ENCODE peak calls at places on chromosomes 7 and 10, in eight cellular contexts. K, Y, X, G, Z, Q, J and H are unnamed samples.

GRCh38 chr7:90661290-90662151 is 65.4 kb downstream of the CDK14 start:
- DNase-seq in X (no peak), Q (no peak), G (no peak), K (no peak), Y (no peak), Z (no peak), J (no peak), H (no peak)

GRCh38 chr7:111933614-111934013 is 272.6 kb downstream of the DOCK4 start:
- DNase-seq in G (no peak), Z (no peak), Q (no peak), Y (no peak), K (no peak), X (no peak), J (no peak), H (no peak)

GRCh38 chr10:106566871-106567270 is 597.6 kb downstream of the SORCS1 start:
- DNase-seq in G (peak), Y (no peak), K (peak), Z (no peak), J (no peak), Q (no peak), X (no peak), H (no peak)

GRCh38 chr10:100747826-100748231 is 2.4 kb downstream of the PAX2 start:
- DNase-seq in X (no peak), Q (no peak), Y (no peak), Z (no peak), K (no peak), J (no peak), G (no peak), H (no peak)

GRCh38 chr10:97713351-97713827 is at the start of gene MARVELD1:
- DNase-seq in Z (peak), K (peak), Q (peak), J (no peak), G (peak), X (peak), Y (peak), H (peak)

GRCh38 chr10:104993085-104993484 is 352.0 kb downstream of the SORCS3 start:
- DNase-seq in G (no peak), X (no peak), Y (no peak), K (no peak), J (no peak), Q (no peak), Z (no peak), H (no peak)

GRCh38 chr10:119305860-119306513 is 98.6 kb downstream of the GRK5 start:
- DNase-seq in X (peak), Y (peak), G (no peak), J (peak), K (no peak), Q (no peak), Z (peak), H (peak)

GRCh38 chr7:74375726-74376220 is 77.9 kb upstream of the GTF2IRD1 start:
- DNase-seq in J (no peak), K (no peak), X (no peak), Q (no peak), Y (no peak), G (no peak), Z (no peak), H (no peak)

GRCh38 chr10:77796311-77796915 is 130.1 kb downstream of the DLG5 start:
- DNase-seq in Z (no peak), Q (no peak), Y (no peak), K (no peak), J (no peak), G (no peak), X (no peak), H (no peak)

GRCh38 chr10:109773818-109774440 is 149.4 kb downstream of the XPNPEP1 start:
- DNase-seq in Q (no peak), Z (no peak), X (no peak), G (no peak), K (no peak), J (no peak), Y (peak), H (no peak)

GRCh38 chr10:116783011-116783655 is 40.8 kb upstream of the HSPA12A start:
- DNase-seq in J (no peak), Z (no peak), K (no peak), Y (no peak), X (no peak), G (no peak), Q (no peak), H (no peak)

GRCh38 chr10:71496927-71497801 is 100.4 kb downstream of the CDH23 start:
- DNase-seq in X (no peak), G (no peak), Q (no peak), Y (no peak), K (no peak), Z (no peak), J (no peak), H (no peak)

GRCh38 chr7:148697256-148697841 is 1.4 kb upstream of the CUL1 start:
- DNase-seq in G (peak), X (no peak), Z (peak), Y (no peak), Q (peak), J (no peak), K (peak), H (peak)

DNA sequence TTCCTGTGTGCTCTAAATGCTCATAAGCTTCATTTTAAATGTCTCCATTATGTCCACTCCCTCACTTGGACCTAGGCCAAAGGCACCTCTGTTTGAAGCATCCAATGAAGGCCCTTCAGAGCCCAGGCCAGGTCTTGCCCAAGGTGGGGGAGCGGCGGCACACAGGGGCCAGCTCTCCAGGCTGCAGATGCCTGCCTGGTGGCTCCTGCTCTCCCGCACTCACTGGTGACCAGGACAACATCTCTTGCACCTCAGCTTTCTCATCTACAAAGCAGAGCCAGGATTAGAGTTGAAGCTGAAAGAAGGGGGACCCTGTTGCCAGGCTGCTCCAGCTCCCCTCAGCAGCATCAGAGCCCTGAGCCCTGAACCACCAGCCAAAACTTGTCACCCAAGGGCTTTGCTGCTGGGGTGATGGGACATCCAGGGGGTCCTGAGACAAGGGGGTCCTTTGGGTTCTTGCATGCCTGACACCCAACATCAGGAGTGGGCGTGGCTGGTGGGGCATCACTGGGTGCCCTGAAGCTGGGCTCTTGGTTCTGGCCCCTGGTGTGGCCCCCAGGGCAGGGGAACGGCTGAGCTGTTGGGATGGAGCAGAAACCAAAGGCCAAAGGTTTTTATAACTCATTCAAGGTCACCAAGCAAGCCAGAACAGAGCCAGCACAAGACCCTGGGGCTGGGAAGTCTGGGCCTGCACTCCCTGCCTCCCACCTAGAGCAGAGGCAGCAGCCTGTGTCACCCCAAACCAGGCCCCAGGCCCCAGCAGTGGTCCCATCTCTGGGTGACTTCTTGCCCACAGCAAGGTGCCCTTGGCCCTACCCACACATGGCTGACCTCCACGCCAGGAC is 1.2 kb downstream of the NACAD start:
- DNase-seq in Q (no peak), Z (no peak), G (no peak), K (no peak), J (no peak), X (no peak), Y (no peak), H (no peak)
- H3K4me3 ChIP-seq in Q (no peak), Z (no peak), G (no peak), K (no peak), J (no peak), X (no peak), Y (no peak), H (no peak)

DNA sequence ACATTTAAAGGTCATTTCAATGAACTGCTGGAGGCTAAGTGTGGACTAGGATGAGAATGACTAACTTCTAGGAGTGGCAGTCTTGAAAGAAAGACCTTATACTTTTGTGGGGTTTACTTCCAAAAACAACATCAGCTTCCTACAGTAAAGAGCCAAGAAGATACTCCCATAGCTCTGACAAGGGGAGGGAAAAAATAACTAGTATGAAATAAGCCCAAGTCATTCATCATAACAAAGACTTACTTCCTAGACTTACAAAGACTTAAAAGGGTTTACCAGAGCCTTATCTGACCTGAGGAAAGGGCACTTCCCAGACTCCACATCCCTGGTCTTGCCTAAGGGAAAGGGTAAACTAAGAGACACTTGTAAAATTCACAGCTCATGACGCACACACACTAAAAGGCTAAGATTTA is 31.7 kb downstream of the ARHGAP12 start:
- DNase-seq in Y (peak), G (no peak), J (no peak), Z (no peak), K (no peak), X (no peak), Q (no peak), H (no peak)
- TF ChIP-seq POLR2A in Y (no peak), G (no peak), J (no peak), Z (no peak), K (no peak), X (no peak), Q (no peak), H (no peak)

GRCh38 chr7:67398916-67399315 is 402.3 kb downstream of the TYW1 start:
- DNase-seq in Z (no peak), G (no peak), J (no peak), Q (no peak), Y (no peak), X (no peak), K (no peak), H (no peak)

GRCh38 chr7:67392596-67393438 is 396.2 kb downstream of the TYW1 start:
- DNase-seq in Q (no peak), Z (no peak), J (no peak), K (no peak), Y (no peak), G (no peak), X (no peak), H (no peak)

GRCh38 chr7:67393903-67394302 is 397.3 kb downstream of the TYW1 start:
- DNase-seq in Q (no peak), X (no peak), Z (no peak), Y (no peak), G (no peak), J (no peak), K (no peak), H (no peak)
- H3K4me3 ChIP-seq in Q (no peak), X (no peak), Z (no peak), Y (no peak), G (no peak), J (no peak), K (no peak), H (no peak)

GRCh38 chr7:27167170-27167505 is 1.8 kb upstream of the HOXA9 start:
- DNase-seq in Y (no peak), K (no peak), G (no peak), X (no peak), Q (no peak), J (no peak), Z (no peak), H (no peak)
- TF ChIP-seq POLR2A in Y (no peak), K (no peak), G (no peak), X (no peak), Q (no peak), J (no peak), Z (no peak), H (no peak)

DNA sequence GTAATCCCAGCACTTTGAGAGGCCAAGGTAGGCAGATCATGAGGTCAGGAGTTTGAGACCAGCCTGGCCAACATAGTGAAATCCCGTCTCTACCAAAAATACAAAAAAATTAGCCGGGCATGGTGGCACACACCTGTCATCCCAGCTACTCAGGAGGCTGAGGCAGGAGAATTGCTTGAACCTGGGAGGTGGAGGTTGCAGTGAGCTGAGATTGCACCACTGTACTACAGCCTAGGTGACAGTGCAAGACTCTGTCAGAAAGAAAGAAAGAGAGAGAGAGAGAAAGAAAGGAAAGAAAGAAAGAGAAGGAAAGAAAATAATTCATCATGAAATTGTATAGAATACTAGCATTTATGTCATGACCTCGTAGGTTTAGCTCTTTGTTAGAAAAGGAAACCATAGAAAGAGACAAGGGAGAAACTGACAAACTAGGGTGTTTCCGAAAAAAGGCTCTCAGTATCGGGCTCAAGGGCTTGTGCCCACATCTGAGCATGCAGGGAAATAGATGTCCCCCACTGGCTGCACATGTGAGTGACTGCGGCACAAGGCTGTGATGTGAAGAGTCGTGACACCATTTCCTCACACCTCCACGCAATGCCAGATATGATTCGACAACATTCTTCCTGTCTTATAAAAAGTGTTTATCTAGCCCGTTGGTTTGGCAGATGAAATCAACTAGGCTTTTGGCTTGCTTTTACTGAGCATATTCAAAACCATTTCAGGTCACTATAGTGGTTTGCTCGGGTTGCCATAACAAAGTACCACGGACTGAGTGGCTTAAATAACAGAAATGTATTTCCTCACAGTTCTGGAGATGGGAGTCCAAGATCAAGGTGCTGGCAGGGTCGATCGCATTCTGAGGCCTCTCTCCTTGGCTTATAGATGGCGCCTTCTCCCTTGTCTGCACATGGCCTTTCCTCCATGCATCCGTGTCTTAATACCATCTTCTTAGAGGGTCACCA is 2.0 kb downstream of the SRGN start:
- DNase-seq in G (peak), K (no peak), Y (no peak), J (no peak), X (peak), Z (peak), Q (no peak), H (no peak)
- H3K4me3 ChIP-seq in G (no peak), K (peak), Y (peak), J (peak), X (peak), Z (no peak), Q (no peak), H (no peak)

DNA sequence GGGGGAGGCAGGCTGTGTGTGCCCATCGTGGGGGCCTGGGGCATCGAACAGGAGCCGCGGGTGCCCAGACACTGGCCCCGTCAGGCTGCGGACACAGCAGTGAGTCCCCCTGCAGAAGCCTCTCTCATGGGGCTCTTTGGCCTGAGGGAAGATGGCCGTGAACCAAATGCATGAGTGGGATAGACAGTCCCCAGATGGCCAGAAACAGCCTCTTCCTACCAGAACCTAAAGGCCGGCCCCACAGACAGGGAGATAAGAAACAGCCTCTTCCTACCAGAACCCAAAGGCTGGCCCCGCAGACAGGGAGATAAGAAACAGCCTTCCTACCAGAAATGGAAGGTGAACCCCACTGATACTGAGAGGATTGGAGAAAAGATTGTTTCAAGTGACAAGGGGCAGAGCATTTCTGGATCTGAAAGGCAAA is 16.6 kb downstream of the IDI2 start:
- DNase-seq in K (no peak), G (no peak), J (no peak), Q (no peak), Y (no peak), Z (no peak), X (no peak), H (no peak)
- TF ChIP-seq POLR2A in K (no peak), G (no peak), J (no peak), Q (no peak), Y (no peak), Z (no peak), X (no peak), H (no peak)